ENCODE peak calls at places on chromosomes 5 and 9, in seven cellular contexts. H is upper lobe of right lung, N is neural progenitor cell, Z is Peyer's patch, W is lung, T is OCI-LY7, U is heart right ventricle. F is an unnamed sample.

GRCh38 chr9:78714591-78714990 is 417.7 kb downstream of the PSAT1 start:
- DNase-seq in U (no peak), N (no peak), H (no peak), W (no peak), Z (no peak), T (no peak), F (no peak)

GRCh38 chr5:56501949-56502557 is 268.9 kb upstream of the ANKRD55 start:
- DNase-seq in T (peak; percentile 26), Z (no peak), H (no peak), N (no peak), U (no peak), W (no peak), F (no peak)

GRCh38 chr9:121267689-121268597 is at the start of gene GSN:
- DNase-seq in H (peak; percentile 94), N (peak; percentile 88), U (peak; percentile 89), Z (peak; percentile 89), W (peak; percentile 81), T (peak; percentile 11), F (peak; percentile 95)

GRCh38 chr5:24059006-24059405 is 551.6 kb downstream of the PRDM9 start:
- DNase-seq in T (no peak), Z (no peak), N (no peak), W (no peak), U (no peak), H (no peak), F (no peak)

GRCh38 chr9:69379250-69379982 is 54.4 kb downstream of the ENTREP1 start:
- DNase-seq in Z (no peak), N (no peak), T (no peak), W (no peak), H (no peak), U (no peak), F (no peak)

GRCh38 chr5:148880696-148881095 is 54.3 kb downstream of the ADRB2 start:
- DNase-seq in W (no peak), N (no peak), U (no peak), Z (no peak), T (no peak), H (no peak), F (no peak)

GRCh38 chr5:58582004-58582403 is 871 bp upstream of the RAB3C start:
- DNase-seq in U (no peak), W (no peak), Z (no peak), H (peak; percentile 63), N (peak; percentile 72), T (no peak), F (no peak)

GRCh38 chr5:139459451-139459934 is 3.0 kb downstream of the ECSCR start:
- DNase-seq in Z (no peak), H (no peak), T (no peak), N (no peak), W (no peak), U (peak; percentile 45), F (no peak)

GRCh38 chr9:74348777-74349176 is 148.4 kb upstream of the RORB start:
- DNase-seq in W (no peak), Z (no peak), U (no peak), T (no peak), H (no peak), N (no peak), F (no peak)

GRCh38 chr5:68924490-68925145 is 169.2 kb upstream of the SLC30A5 start:
- DNase-seq in H (no peak), Z (no peak), W (no peak), U (no peak), N (no peak), T (no peak), F (no peak)

GRCh38 chr5:153802419-153802818 is 236.3 kb downstream of the FAM114A2 start:
- DNase-seq in T (no peak), H (no peak), Z (no peak), U (no peak), N (no peak), W (no peak), F (no peak)

GRCh38 chr5:159269723-159270122 is 6.6 kb downstream of the UBLCP1 start:
- DNase-seq in N (no peak), Z (no peak), W (no peak), T (no peak), H (no peak), U (no peak), F (no peak)

GRCh38 chr9:94919376-94920098 is 193.0 kb downstream of the AOPEP start:
- DNase-seq in H (peak; percentile 73), Z (no peak), N (no peak), T (no peak), U (no peak), W (no peak), F (no peak)

GRCh38 chr9:8784813-8785212 is 985.2 kb upstream of the DMAC1 start:
- DNase-seq in T (no peak), U (no peak), W (no peak), H (no peak), Z (no peak), N (peak; percentile 21), F (no peak)

GRCh38 chr5:24094081-24094480 is 550.7 kb downstream of the CDH10 start:
- DNase-seq in W (no peak), T (no peak), N (peak; percentile 33), U (no peak), Z (no peak), H (no peak), F (no peak)

GRCh38 chr9:19104528-19105282 is 2.0 kb upstream of the HAUS6 start:
- DNase-seq in T (no peak), W (no peak), H (no peak), Z (peak; percentile 36), N (peak; percentile 39), U (no peak), F (no peak)

GRCh38 chr5:154501566-154501965 is 23.5 kb upstream of the HAND1 start:
- DNase-seq in T (no peak), U (no peak), W (no peak), H (peak; percentile 21), N (no peak), Z (no peak), F (no peak)

GRCh38 chr5:59007460-59008063 is 424.7 kb downstream of the RAB3C start:
- DNase-seq in W (no peak), T (peak; percentile 16), H (no peak), U (no peak), N (peak; percentile 45), Z (no peak), F (no peak)

GRCh38 chr9:122562134-122562760 is 9.3 kb downstream of the OR1N2 start:
- DNase-seq in T (peak; percentile 58), W (no peak), H (no peak), N (peak; percentile 5), U (no peak), Z (no peak), F (no peak)

GRCh38 chr9:120151806-120152205 is 428.2 kb downstream of the CDK5RAP2 start:
- DNase-seq in H (no peak), Z (no peak), T (no peak), W (no peak), U (no peak), N (peak; percentile 63), F (no peak)

GRCh38 chr9:96029722-96030515 is 154.4 kb downstream of the ERCC6L2 start:
- DNase-seq in U (no peak), Z (peak; percentile 39), W (no peak), T (no peak), H (no peak), N (no peak), F (no peak)

GRCh38 chr9:77876091-77876490 is 155.5 kb downstream of the GNAQ start:
- DNase-seq in Z (no peak), U (peak; percentile 25), N (peak; percentile 11), W (no peak), T (no peak), H (no peak), F (no peak)

GRCh38 chr9:111136180-111136579 is 97.9 kb upstream of the LPAR1 start:
- DNase-seq in Z (no peak), N (no peak), H (no peak), W (no peak), U (no peak), T (no peak), F (no peak)

DNA sequence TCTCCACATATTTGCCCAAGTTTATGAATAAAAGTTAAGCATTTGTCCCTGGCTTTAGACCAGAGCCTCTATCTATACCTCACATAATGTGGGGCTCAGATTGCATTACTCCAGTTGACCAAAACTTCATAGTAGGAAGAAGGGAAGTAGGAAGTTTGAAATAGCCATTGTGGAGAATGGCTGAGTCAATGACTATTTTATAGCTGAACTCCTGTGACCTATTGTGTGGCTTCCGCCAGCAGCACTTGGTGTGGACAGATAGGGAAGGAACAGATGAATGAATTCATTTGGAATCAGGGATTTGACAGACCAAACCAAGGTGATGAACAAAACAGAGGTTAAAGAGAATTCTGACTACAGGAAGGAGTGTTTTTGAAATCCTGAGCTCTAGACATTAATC is 92.9 kb upstream of the LPAR1 start:
- DNase-seq in T (no peak), Z (no peak), U (no peak), H (no peak), W (no peak), N (no peak), F (no peak)
- H3K4me1 ChIP-seq in T (no peaks in the 10 kb centered on the region), Z (no peaks in the 10 kb centered on the region), U (no peaks in the 10 kb centered on the region), H (no peaks in the 10 kb centered on the region), W (no peaks in the 10 kb centered on the region), N (no peaks in the 10 kb centered on the region), F (no peaks in the 10 kb centered on the region)

DNA sequence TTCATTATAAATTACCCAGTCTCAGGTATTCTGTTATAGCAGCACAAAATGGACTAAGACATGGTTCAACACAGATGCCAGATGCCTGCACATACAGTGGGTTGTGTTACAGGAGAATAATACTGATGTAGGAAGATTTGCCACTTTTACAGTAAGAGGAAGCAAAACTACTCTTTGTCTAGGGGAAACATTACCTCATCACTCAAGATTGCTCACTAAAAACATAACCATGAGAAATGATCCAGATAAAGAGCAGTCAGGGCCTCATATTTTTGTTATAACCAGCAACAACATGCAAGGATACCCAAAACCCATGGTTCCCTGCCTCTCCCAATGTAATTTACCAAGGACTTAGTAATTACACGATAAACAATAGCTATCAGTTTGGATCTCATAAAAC is 28.0 kb downstream of the DPYSL3 start:
- DNase-seq in H (no peak), N (no peak), Z (no peak), W (no peak), U (no peak), T (no peak), F (no peak)
- H3K27ac ChIP-seq in H (peak overlapping the region; percentile 79), N (no peak overlapping the region), Z (peak overlapping the region; percentile 43), W (no peak overlapping the region), U (peak overlapping the region; percentile 88), T (no peak overlapping the region), F (peak overlapping the region; percentile 76)

GRCh38 chr9:136084191-136084944 is 10.7 kb downstream of the NACC2 start:
- DNase-seq in Z (no peak), H (peak; percentile 59), T (no peak), U (peak; percentile 11), N (peak; percentile 1), W (no peak), F (peak; percentile 34)

GRCh38 chr9:136085815-136086212 is 9.3 kb downstream of the NACC2 start:
- DNase-seq in T (no peak), Z (no peak), U (peak; percentile 78), W (peak; percentile 73), N (no peak), H (peak; percentile 91), F (peak; percentile 88)

GRCh38 chr9:136086951-136087740 is 7.9 kb downstream of the NACC2 start:
- DNase-seq in H (peak; percentile 58), T (no peak), N (peak; percentile 5), W (no peak), U (peak; percentile 9), Z (no peak), F (peak; percentile 71)

GRCh38 chr9:136087741-136088480 is 7.2 kb downstream of the NACC2 start:
- DNase-seq in Z (no peak), T (no peak), H (peak; percentile 60), U (peak; percentile 28), N (peak; percentile 5), W (no peak), F (peak; percentile 62)

GRCh38 chr9:136086213-136086881 is 8.7 kb downstream of the NACC2 start:
- DNase-seq in U (peak; percentile 21), H (peak; percentile 66), W (no peak), Z (no peak), N (peak; percentile 1), T (no peak), F (peak; percentile 80)
- H3K4me3 ChIP-seq in U (no peak overlapping the region), H (peak overlapping the region; percentile 3), W (no peak overlapping the region), Z (no peak overlapping the region), N (no peak overlapping the region), T (no peak overlapping the region), F (no peak overlapping the region)

GRCh38 chr5:143083006-143083405 is 312.8 kb downstream of the ARHGAP26 start:
- DNase-seq in U (no peak), T (no peak), N (no peak), H (no peak), Z (no peak), W (no peak), F (no peak)
- H3K4me1 ChIP-seq in U (peaks cover 32% of the 10 kb centered on the region), T (no peaks in the 10 kb centered on the region), N (no peaks in the 10 kb centered on the region), H (no peaks in the 10 kb centered on the region), Z (no peaks in the 10 kb centered on the region), W (no peaks in the 10 kb centered on the region), F (no peaks in the 10 kb centered on the region)